ENCODE peak calls at places on chromosome 16, in ten cellular contexts. K is NCI-H1105 treated with DMSO at 0.1 percent for 48 hours; I is substantia nigra; Y is NAMALWA; D is T-helper 1 cell; F is MCF 10A; B is AG04450; S is brain microvascular endothelial cell; E is HT-29; O is stimulated activated CD8-positive, alpha-beta memory T cell treated with anti-CD3 and anti-CD28 coated beads, Interleukin-15, amount 100 ng/mL, for 48 hours. U is an unnamed sample.

GRCh38 chr16:49312389-49312990 is 30.9 kb upstream of the CBLN1 start:
- DNase-seq in K (peak), I (no peak), Y (no peak), D (no peak), F (no peak), B (no peak), S (no peak), E (no peak), O (no peak), U (no peak)

GRCh38 chr16:12348733-12349704 is 372.5 kb downstream of the SNX29 start:
- DNase-seq in K (no peak), I (peak), Y (peak), D (no peak), F (no peak), B (no peak), S (no peak), E (no peak), O (no peak), U (no peak)

GRCh38 chr16:67329901-67330300 is 3.3 kb downstream of the LRRC36 start:
- DNase-seq in K (no peak), I (no peak), Y (no peak), D (no peak), F (no peak), B (no peak), S (no peak), E (no peak), O (no peak), U (no peak)

GRCh38 chr16:85536073-85536410 is 77.1 kb upstream of the GSE1 start:
- DNase-seq in K (no peak), I (no peak), Y (no peak), D (no peak), F (no peak), B (no peak), S (no peak), E (no peak), O (no peak), U (no peak)

GRCh38 chr16:85079785-85080602 is 32.3 kb downstream of the CIBAR2 start:
- DNase-seq in K (no peak), I (no peak), Y (no peak), D (no peak), F (no peak), B (no peak), S (no peak), E (no peak), O (no peak), U (no peak)

GRCh38 chr16:65867276-65867990 is 499.1 kb upstream of the CDH5 start:
- DNase-seq in K (no peak), I (no peak), Y (no peak), D (no peak), F (no peak), B (no peak), S (no peak), E (no peak), O (no peak), U (no peak)

GRCh38 chr16:30054959-30055553 is 10.5 kb upstream of the ALDOA start:
- DNase-seq in K (no peak), I (no peak), Y (peak), D (peak), F (peak), B (no peak), S (no peak), E (peak), O (peak), U (no peak)

GRCh38 chr16:89300311-89300975 is 82.9 kb downstream of the ZNF778 start:
- DNase-seq in K (no peak), I (no peak), Y (no peak), D (no peak), F (peak), B (peak), S (no peak), E (peak), O (no peak), U (no peak)

GRCh38 chr16:3106205-3106928 is 6.0 kb upstream of the ZNF205 start:
- DNase-seq in K (peak), I (peak), Y (peak), D (peak), F (peak), B (peak), S (peak), E (peak), O (peak), U (peak)

GRCh38 chr16:66895697-66895995 is 15.3 kb downstream of the PDP2 start:
- DNase-seq in K (no peak), I (no peak), Y (no peak), D (no peak), F (no peak), B (no peak), S (no peak), E (no peak), O (no peak), U (no peak)

GRCh38 chr16:82460761-82461160 is 166.0 kb upstream of the CDH13 start:
- DNase-seq in K (no peak), I (no peak), Y (no peak), D (no peak), F (no peak), B (no peak), S (no peak), E (no peak), O (no peak), U (no peak)

GRCh38 chr16:88977845-88978607 is 1.0 kb upstream of the CBFA2T3 start:
- DNase-seq in K (no peak), I (no peak), Y (peak), D (no peak), F (no peak), B (no peak), S (no peak), E (no peak), O (no peak), U (no peak)

GRCh38 chr16:52812945-52813556 is 239.6 kb downstream of the CHD9NB start:
- DNase-seq in K (no peak), I (no peak), Y (no peak), D (no peak), F (peak), B (no peak), S (peak), E (peak), O (no peak), U (no peak)

GRCh38 chr16:60166111-60166510 is 1432.0 kb upstream of the GOT2 start:
- DNase-seq in K (no peak), I (no peak), Y (no peak), D (no peak), F (no peak), B (no peak), S (no peak), E (no peak), O (no peak), U (no peak)

GRCh38 chr16:78709137-78709871 is 609.9 kb downstream of the WWOX start:
- DNase-seq in K (no peak), I (no peak), Y (no peak), D (no peak), F (no peak), B (no peak), S (no peak), E (no peak), O (no peak), U (no peak)

GRCh38 chr16:86095131-86095752 is 196.3 kb downstream of the IRF8 start:
- DNase-seq in K (no peak), I (no peak), Y (no peak), D (no peak), F (no peak), B (no peak), S (no peak), E (no peak), O (no peak), U (no peak)

GRCh38 chr16:4936991-4937781 is at the start of gene PPL:
- DNase-seq in K (peak), I (no peak), Y (no peak), D (no peak), F (peak), B (no peak), S (no peak), E (peak), O (no peak), U (no peak)